ENCODE peak calls at places on chromosome X, in seven cellular contexts. U is astrocyte of the cerebellum, A is BJ, N is endothelial cell, C is brain microvascular endothelial cell, Z is tibial artery, F is mucosa of descending colon. X is an unnamed sample.

GRCh38 chrX:110055616-110056015 is 52.7 kb downstream of the TMEM164 start:
- DNase-seq in U (no peak), N (no peak), Z (no peak), A (no peak), C (peak), F (no peak), X (no peak)

GRCh38 chrX:5876984-5877655 is 351.5 kb downstream of the NLGN4X start:
- DNase-seq in F (no peak), Z (no peak), U (peak), A (no peak), N (peak), C (no peak), X (no peak)

GRCh38 chrX:13691845-13692334 is 3.0 kb downstream of the RAB9A start:
- DNase-seq in A (no peak), F (no peak), Z (no peak), N (no peak), U (no peak), C (peak), X (no peak)

GRCh38 chrX:17876135-17876534 is 15.0 kb upstream of the RAI2 start:
- DNase-seq in Z (no peak), A (no peak), C (no peak), U (no peak), N (no peak), F (no peak), X (no peak)

GRCh38 chrX:43862434-43862833 is 19.8 kb downstream of the MAOB start:
- DNase-seq in F (no peak), U (no peak), C (no peak), N (no peak), Z (no peak), A (no peak), X (peak)

GRCh38 chrX:46477435-46477834 is 67.8 kb downstream of the ZNF674 start:
- DNase-seq in A (no peak), F (no peak), U (no peak), Z (no peak), N (no peak), C (no peak), X (peak)

GRCh38 chrX:85590638-85591037 is 211.2 kb upstream of the POF1B start:
- DNase-seq in Z (no peak), A (no peak), N (no peak), C (no peak), U (no peak), F (no peak), X (no peak)

GRCh38 chrX:130163350-130163851 is 2.2 kb downstream of the AIFM1 start:
- DNase-seq in F (no peak), N (no peak), A (no peak), C (no peak), Z (no peak), U (no peak), X (no peak)

GRCh38 chrX:10769696-10770619 is 149.6 kb upstream of the MID1 start:
- DNase-seq in C (peak), Z (peak), A (no peak), U (no peak), F (no peak), N (no peak), X (no peak)

GRCh38 chrX:100615015-100615414 is 21.6 kb downstream of the TSPAN6 start:
- DNase-seq in C (peak), F (no peak), N (peak), A (peak), Z (no peak), U (peak), X (no peak)

GRCh38 chrX:1582686-1583437 is 8.5 kb upstream of the AKAP17A start:
- DNase-seq in Z (no peak), F (no peak), C (peak), U (no peak), N (no peak), A (no peak), X (no peak)

GRCh38 chrX:78517124-78517523 is 142.0 kb downstream of the RTL3 start:
- DNase-seq in A (no peak), F (no peak), C (peak), N (no peak), Z (no peak), U (no peak), X (no peak)

GRCh38 chrX:115408736-115409390 is 119.3 kb downstream of the LUZP4 start:
- DNase-seq in C (peak), A (no peak), N (no peak), F (no peak), Z (no peak), U (peak), X (no peak)

GRCh38 chrX:88202149-88202548 is 544.9 kb upstream of the CPXCR1 start:
- DNase-seq in N (no peak), F (no peak), C (no peak), U (no peak), Z (no peak), A (no peak), X (no peak)

GRCh38 chrX:154541896-154542722 is 4.5 kb downstream of the G6PD start:
- DNase-seq in F (peak), C (peak), Z (peak), A (peak), N (no peak), U (peak), X (peak)

GRCh38 chrX:10882484-10882883 is 228.6 kb upstream of the HCCS start:
- DNase-seq in A (no peak), U (no peak), C (no peak), Z (no peak), F (no peak), N (no peak), X (no peak)

DNA sequence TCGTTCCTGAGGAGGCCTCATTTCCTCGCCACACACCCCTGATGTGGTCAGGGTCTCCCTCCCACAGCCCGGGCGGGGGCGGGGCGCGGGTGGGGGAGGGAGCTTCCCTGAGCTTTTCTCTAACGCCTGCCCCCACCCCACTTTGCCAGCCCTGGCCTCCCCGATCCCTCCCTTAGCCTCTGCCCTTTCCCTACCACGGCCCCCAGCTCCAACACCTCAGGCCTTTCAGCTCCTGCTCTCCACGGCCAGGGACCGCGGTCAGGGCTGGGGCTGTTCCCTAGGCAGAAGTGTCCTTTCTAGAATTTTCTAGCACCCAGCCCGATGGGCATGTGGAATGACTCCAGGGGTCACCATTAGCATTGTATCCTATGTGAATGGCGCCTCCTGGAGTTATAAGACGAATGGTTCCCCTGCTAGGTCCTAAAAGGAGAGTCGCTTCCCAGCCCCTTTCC is 201.3 kb upstream of the BCOR start:
- DNase-seq in N (peak), Z (no peak), C (no peak), F (no peak), A (no peak), U (no peak), X (no peak)
- TF ChIP-seq CTCF in N (no peak), Z (no peak), C (peak), F (no peak), A (peak), U (no peak), X (peak)

DNA sequence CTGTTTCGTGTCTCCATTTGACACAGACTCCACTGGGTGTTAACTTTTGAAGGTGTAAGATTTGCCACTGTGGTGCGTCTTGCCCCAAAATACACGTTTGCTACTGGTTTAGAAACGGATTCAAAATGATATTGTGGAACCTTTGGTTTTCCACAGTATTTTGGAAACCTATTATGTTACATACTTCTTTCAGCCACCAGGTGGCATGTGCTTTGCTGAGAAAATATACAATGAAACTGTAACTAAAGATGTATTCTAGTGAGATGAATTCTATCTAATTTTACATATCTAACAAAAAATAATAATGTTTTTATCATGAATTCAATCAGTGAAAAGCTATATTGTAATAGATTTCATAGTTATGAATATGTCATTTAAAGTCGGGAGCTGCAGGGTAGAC is 28.4 kb upstream of the SLITRK4 start:
- DNase-seq in U (no peak), Z (no peak), F (no peak), A (no peak), C (peak), N (peak), X (no peak)
- TF ChIP-seq CTCF in U (peak), Z (peak), F (peak), A (peak), C (peak), N (peak), X (peak)

GRCh38 chrX:107029752-107030151 is 29.7 kb upstream of the MORC4 start:
- DNase-seq in A (no peak), N (no peak), C (no peak), F (no peak), U (no peak), Z (no peak), X (no peak)

DNA sequence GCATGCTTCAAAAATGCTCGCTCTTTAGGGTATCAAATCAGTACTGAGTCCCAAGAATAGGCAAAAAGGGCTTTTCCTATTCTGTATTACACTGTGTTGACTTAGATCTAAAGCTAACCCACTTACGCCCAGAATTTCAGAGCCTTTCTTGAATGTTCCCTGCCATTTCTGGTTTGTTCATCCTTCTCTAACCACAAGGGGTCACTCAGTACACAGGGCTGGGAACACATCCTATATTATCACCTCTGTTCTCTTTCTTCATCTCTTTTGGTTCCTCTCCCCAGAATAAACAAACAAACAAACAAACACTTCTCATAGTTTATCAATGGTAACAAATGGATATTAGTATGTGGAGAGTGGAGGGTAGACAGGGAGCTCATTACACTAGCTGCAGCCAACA is 25.5 kb upstream of the MORC4 start:
- DNase-seq in C (peak), A (no peak), U (peak), N (peak), F (no peak), Z (no peak), X (no peak)
- TF ChIP-seq CTCF in C (peak), A (peak), U (peak), N (peak), F (no peak), Z (no peak), X (peak)

DNA sequence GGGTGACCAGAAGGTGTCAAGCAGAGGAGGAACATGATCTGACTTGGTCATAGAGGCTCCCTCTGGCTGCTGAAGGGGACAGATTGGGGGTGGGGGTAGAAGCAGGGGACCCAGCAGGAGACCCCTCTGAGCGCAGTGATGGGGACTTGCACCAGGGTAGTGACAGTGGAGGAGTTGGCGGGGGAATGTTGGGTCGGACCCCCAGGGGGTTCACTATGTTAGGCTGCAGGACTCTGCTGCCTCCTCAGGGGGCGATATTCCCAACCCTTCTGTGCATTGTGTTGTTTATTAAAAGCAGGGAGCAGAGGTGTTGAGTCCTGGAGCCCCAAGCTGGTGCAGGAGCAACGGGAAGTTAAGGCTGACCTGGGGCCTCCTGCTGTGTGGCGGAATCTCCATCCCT is 8.8 kb downstream of the WDR13 start:
- DNase-seq in U (no peak), N (no peak), C (no peak), A (no peak), F (no peak), Z (no peak), X (no peak)
- TF ChIP-seq CTCF in U (peak), N (no peak), C (peak), A (no peak), F (no peak), Z (no peak), X (peak)

DNA sequence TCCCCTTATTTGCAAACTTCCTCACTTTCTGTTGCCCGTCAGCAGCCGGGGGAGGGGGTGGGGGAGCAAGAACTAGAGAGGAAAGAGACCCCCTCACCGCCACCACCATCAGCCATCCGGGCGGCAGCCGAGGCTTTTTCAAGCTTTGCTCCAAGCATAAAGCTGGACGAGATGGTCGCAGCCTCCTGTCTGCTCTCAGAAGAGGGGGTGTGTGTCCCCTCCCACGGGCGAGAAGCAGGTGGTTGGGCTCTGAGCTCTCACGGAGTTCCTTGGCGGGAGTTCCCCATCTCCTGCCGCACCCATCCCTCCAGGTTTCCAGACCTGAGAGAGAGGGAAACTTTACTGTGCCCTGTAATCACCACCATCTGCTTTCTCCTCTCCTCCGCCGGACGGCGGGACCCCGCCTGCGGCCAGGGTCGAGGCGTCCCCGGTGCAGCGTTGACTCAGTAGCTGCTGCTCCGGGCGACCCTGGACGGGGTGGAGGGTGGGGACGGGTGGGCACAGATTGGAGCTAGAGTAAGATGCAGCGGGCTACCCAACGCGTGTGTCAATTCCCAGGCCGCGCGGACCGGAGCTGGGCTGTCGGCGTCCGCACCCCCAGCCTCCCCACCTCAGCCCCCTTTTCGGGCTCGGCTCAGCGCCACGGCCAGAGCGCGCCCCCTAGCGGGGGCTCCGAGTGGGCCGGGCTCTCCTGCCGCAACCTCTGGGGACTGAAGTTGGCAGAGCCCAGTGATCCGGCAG is 4.8 kb upstream of the ARX start:
- DNase-seq in F (no peak), Z (no peak), C (no peak), N (peak), A (no peak), U (no peak), X (no peak)
- TF ChIP-seq CTCF in F (peak), Z (no peak), C (peak), N (peak), A (peak), U (peak), X (peak)

GRCh38 chrX:75038925-75039324 is 113.7 kb upstream of the NEXMIF start:
- DNase-seq in U (no peak), C (peak), F (no peak), Z (no peak), A (no peak), N (no peak), X (no peak)
- TF ChIP-seq CTCF in U (no peak), C (peak), F (no peak), Z (no peak), A (peak), N (no peak), X (peak)

DNA sequence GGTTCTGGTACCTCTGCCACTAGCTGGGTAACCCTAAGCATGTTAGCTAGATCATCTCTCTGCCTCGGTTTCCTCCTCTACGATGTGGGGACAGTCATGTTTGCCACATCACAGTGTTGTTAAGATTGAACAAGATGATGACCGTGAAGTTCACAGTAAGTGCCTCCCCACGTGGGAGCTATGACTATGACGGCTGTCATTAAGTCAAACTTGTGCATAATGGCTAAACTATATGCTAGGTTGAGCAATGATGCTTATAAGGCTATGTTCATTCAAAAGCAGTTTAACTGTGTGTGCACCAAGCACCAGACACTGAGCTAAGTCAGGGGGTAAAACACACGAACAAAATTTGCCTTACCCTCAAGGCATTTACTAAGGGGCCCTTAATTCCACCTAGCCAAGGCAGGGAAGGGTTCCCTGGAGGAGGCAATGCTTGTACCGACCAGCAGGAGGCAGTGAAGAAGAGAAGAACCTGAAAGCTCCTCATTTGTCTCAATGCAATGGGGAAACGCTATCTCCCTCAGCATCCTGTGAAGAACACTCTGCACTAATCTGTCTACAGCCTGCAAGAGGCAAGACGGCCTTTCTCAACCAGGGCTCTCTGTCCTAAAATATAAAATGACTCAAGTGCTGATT is 52.9 kb downstream of the MAP7D2 start:
- DNase-seq in F (no peak), C (no peak), U (no peak), Z (no peak), N (no peak), A (no peak), X (no peak)
- TF ChIP-seq CTCF in F (no peak), C (peak), U (peak), Z (no peak), N (peak), A (no peak), X (peak)

DNA sequence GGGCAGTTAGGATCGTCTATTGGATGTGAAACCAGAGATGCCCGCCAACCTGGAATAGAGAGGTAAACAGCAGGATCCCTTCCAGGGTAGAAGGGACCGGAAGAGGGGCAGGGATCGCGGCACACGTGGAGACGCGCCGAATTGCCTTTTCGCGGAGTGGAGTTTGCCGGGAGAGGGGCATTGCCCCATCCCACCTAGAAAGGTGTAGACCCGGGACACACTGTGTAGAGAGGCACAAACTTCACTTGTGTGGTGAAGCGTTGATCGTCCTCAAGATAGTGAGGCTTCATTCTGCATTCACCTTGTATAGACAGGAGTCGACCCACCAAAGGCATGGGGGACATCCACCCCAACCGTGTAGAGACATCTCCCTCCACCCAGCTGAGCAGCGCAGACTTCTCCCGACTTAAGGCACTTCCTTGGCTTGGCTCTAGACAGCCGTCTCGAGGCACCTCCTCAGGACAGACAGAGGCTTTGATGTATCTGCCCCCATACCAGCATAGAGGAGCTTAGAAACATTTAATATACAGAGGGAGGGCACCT is 410 bp downstream of the GNL3L start:
- DNase-seq in F (peak), U (no peak), A (no peak), Z (no peak), C (no peak), N (no peak), X (no peak)
- TF ChIP-seq CTCF in F (no peak), U (no peak), A (no peak), Z (no peak), C (no peak), N (no peak), X (no peak)

GRCh38 chrX:37712458-37712857 is 26.9 kb downstream of the XK start:
- DNase-seq in A (no peak), Z (no peak), U (no peak), N (no peak), F (no peak), C (peak), X (no peak)
- TF ChIP-seq CTCF in A (no peak), Z (no peak), U (no peak), N (no peak), F (no peak), C (no peak), X (no peak)

X was measured in retinal pigment epithelial cell.